ENCODE peak calls at places on chromosome 6, in five cellular contexts. O is fibroblast of the conjunctiva; W is CD8-positive, alpha-beta memory T cell; D is AG08395; A is right cardiac atrium. H is an unnamed sample.

GRCh38 chr6:107641500-107641931 is 151.6 kb downstream of the SOBP start:
- DNase-seq in D (no peak), A (peak), O (no peak), W (no peak), H (no peak)

GRCh38 chr6:118485601-118486550 is 62.2 kb upstream of the PLN start:
- DNase-seq in O (no peak), D (no peak), W (no peak), A (no peak), H (no peak)

GRCh38 chr6:12291785-12292604 is 1.8 kb downstream of the EDN1 start:
- DNase-seq in O (no peak), D (peak), W (no peak), A (no peak), H (no peak)

GRCh38 chr6:148425443-148425842 is 82.8 kb downstream of the SASH1 start:
- DNase-seq in W (no peak), D (no peak), O (no peak), A (no peak), H (no peak)

GRCh38 chr6:26383624-26384417 is 913 bp downstream of the BTN2A2 start:
- DNase-seq in A (peak), D (peak), W (no peak), O (peak), H (no peak)

GRCh38 chr6:146650799-146651481 is 52.2 kb downstream of the ADGB start:
- DNase-seq in O (no peak), A (no peak), D (peak), W (no peak), H (no peak)

GRCh38 chr6:87122477-87122876 is 27.6 kb upstream of the CGA start:
- DNase-seq in D (no peak), A (no peak), W (no peak), O (no peak), H (no peak)

GRCh38 chr6:139882234-139882633 is 507.8 kb upstream of the CITED2 start:
- DNase-seq in D (no peak), O (no peak), W (no peak), A (no peak), H (no peak)

GRCh38 chr6:142819603-142820335 is 125.2 kb downstream of the HIVEP2 start:
- DNase-seq in A (no peak), D (no peak), O (no peak), W (peak), H (no peak)

GRCh38 chr6:43128926-43129325 is 42.1 kb upstream of the SRF start:
- DNase-seq in D (peak), A (peak), W (no peak), O (no peak), H (no peak)

GRCh38 chr6:70210462-70210861 is 92.4 kb downstream of the COL9A1 start:
- DNase-seq in O (no peak), A (no peak), D (no peak), W (no peak), H (no peak)

GRCh38 chr6:27205375-27206278 is 41.9 kb upstream of the PRSS16 start:
- DNase-seq in D (no peak), O (no peak), A (no peak), W (no peak), H (no peak)

GRCh38 chr6:167479967-167480653 is 155.2 kb downstream of the TTLL2 start:
- DNase-seq in D (no peak), A (no peak), W (no peak), O (no peak), H (no peak)

GRCh38 chr6:127966616-127967015 is 65.8 kb upstream of the THEMIS start:
- DNase-seq in D (peak), W (no peak), A (no peak), O (no peak), H (no peak)

GRCh38 chr6:28724395-28724794 is 198.7 kb downstream of the GPX5 start:
- DNase-seq in O (no peak), W (no peak), A (no peak), D (no peak), H (no peak)

GRCh38 chr6:132161283-132161682 is 210.1 kb upstream of the CCN2 start:
- DNase-seq in O (peak), W (no peak), A (no peak), D (peak), H (no peak)

GRCh38 chr6:40957616-40958492 is 81.2 kb downstream of the UNC5CL start:
- DNase-seq in A (no peak), W (no peak), O (peak), D (peak), H (no peak)

GRCh38 chr6:17179246-17180073 is 77.6 kb downstream of the STMND1 start:
- DNase-seq in W (no peak), D (peak), A (no peak), O (peak), H (no peak)

GRCh38 chr6:28357036-28357435 is 7.3 kb downstream of the ZKSCAN3 start:
- DNase-seq in D (no peak), O (no peak), A (no peak), W (no peak), H (no peak)

GRCh38 chr6:36766649-36766945 is 69.0 kb downstream of the RAB44 start:
- DNase-seq in O (no peak), D (no peak), W (no peak), A (no peak), H (no peak)

GRCh38 chr6:57021086-57021720 is 25.3 kb upstream of the KIAA1586 start:
- DNase-seq in A (no peak), O (peak), D (peak), W (no peak), H (no peak)

GRCh38 chr6:151141685-151142084 is 98.1 kb upstream of the AKAP12 start:
- DNase-seq in W (no peak), D (no peak), O (no peak), A (no peak), H (no peak)

GRCh38 chr6:98054453-98054852 is 771.4 kb upstream of the MMS22L start:
- DNase-seq in W (no peak), D (peak), A (no peak), O (no peak), H (no peak)

GRCh38 chr6:39664173-39664572 is 61.0 kb downstream of the KIF6 start:
- DNase-seq in A (no peak), D (no peak), O (no peak), W (no peak), H (no peak)

GRCh38 chr6:165135889-165136288 is 173.5 kb downstream of the C6orf118 start:
- DNase-seq in O (no peak), W (no peak), D (no peak), A (no peak), H (no peak)

GRCh38 chr6:138648127-138648526 is 125.4 kb upstream of the CCDC28A start:
- DNase-seq in O (no peak), W (no peak), A (no peak), D (no peak), H (no peak)

GRCh38 chr6:166775923-166776220 is 148.8 kb upstream of the RPS6KA2 start:
- DNase-seq in W (no peak), D (no peak), O (no peak), A (no peak), H (no peak)